ENCODE peak calls at places on chromosome 11, in six cellular contexts. K is germinal center; Z is stimulated activated CD4-positive, alpha-beta T cell treated with anti-CD3 and anti-CD28 coated beads, Interleukin-1b, Interleukin-23, amount 100 ng/mL, for 24 hours; G is activated T-helper 9 cell treated with anti-CD3 and anti-CD28 coated beads, Interleukin-2, amount 50 U/mL, for 16 hours; I is psoas muscle; E is non-pigmented ciliary epithelial cell. M is an unnamed sample.

GRCh38 chr11:107139396-107139795 is 121.1 kb upstream of the GUCY1A2 start:
- DNase-seq in I (no peak), E (no peak), G (no peak), Z (no peak), K (no peak), M (no peak)

GRCh38 chr11:108019870-108020540 is 11.3 kb downstream of the CUL5 start:
- DNase-seq in Z (no peak), E (no peak), K (no peak), G (no peak), I (peak; percentile 69), M (no peak)

GRCh38 chr11:10455637-10456487 is 798 bp downstream of the AMPD3 start:
- DNase-seq in E (peak; percentile 54), Z (peak; percentile 56), G (peak; percentile 61), K (peak; percentile 87), I (peak; percentile 80), M (peak; percentile 68)

GRCh38 chr11:46977940-46978595 is 41.5 kb downstream of the CSTPP1 start:
- DNase-seq in G (no peak), I (no peak), K (no peak), E (no peak), Z (no peak), M (no peak)

GRCh38 chr11:19951558-19952083 is 208.7 kb downstream of the DBX1 start:
- DNase-seq in G (no peak), I (no peak), E (no peak), Z (no peak), K (peak; percentile 41), M (no peak)

GRCh38 chr11:115423728-115424459 is 80.3 kb downstream of the CADM1 start:
- DNase-seq in K (no peak), G (no peak), E (no peak), Z (no peak), I (no peak), M (no peak)

GRCh38 chr11:102446606-102447005 is 6.0 kb downstream of the TMEM123 start:
- DNase-seq in E (peak; percentile 47), Z (no peak), I (no peak), K (no peak), G (no peak), M (no peak)

GRCh38 chr11:95398437-95399112 is 167.6 kb upstream of the SESN3 start:
- DNase-seq in K (no peak), I (no peak), G (no peak), Z (no peak), E (no peak), M (no peak)

GRCh38 chr11:119774180-119774763 is 45.3 kb upstream of the NECTIN1 start:
- DNase-seq in G (no peak), E (no peak), K (no peak), I (peak; percentile 18), Z (no peak), M (no peak)

GRCh38 chr11:67630943-67631331 is 1.2 kb upstream of the NUDT8 start:
- DNase-seq in I (no peak), Z (no peak), E (no peak), G (no peak), K (no peak), M (no peak)

GRCh38 chr11:10304495-10305261 is at the start of gene ADM:
- DNase-seq in E (no peak), Z (no peak), I (peak; percentile 94), K (peak; percentile 48), G (peak; percentile 18), M (no peak)

GRCh38 chr11:94000641-94001040 is 20.5 kb upstream of the HEPHL1 start:
- DNase-seq in I (no peak), G (no peak), E (no peak), K (no peak), Z (no peak), M (no peak)

GRCh38 chr11:93039841-93040240 is 70.4 kb downstream of the MTNR1B start:
- DNase-seq in I (no peak), G (no peak), E (no peak), Z (no peak), K (no peak), M (no peak)

GRCh38 chr11:33307984-33308383 is 50.8 kb downstream of the HIPK3 start:
- DNase-seq in I (no peak), Z (no peak), E (no peak), G (no peak), K (no peak), M (no peak)

GRCh38 chr11:73152861-73153483 is 10.9 kb upstream of the FCHSD2 start:
- DNase-seq in G (peak; percentile 12), I (no peak), Z (no peak), K (peak; percentile 84), E (no peak), M (peak; percentile 7)

GRCh38 chr11:126547691-126548090 is 192.2 kb downstream of the ST3GAL4 start:
- DNase-seq in K (no peak), I (no peak), Z (no peak), E (no peak), G (no peak), M (no peak)